ENCODE peak calls at places on chromosome 17, in seven cellular contexts. N, A, E, X, K, R and C are unnamed samples. For H3K27me3, the result is how much of the 10 kb centered on the place peaks cover.

GRCh38 chr17:42720996-42721583 is 23.8 kb downstream of the EZH1 start:
- DNase-seq in K (no peak), A (peak), E (peak), R (peak), X (no peak), N (no peak), C (peak)

GRCh38 chr17:32492648-32493289 is 6.0 kb downstream of the CDK5R1 start:
- DNase-seq in A (no peak), E (no peak), X (no peak), N (no peak), R (no peak), K (no peak), C (no peak)

GRCh38 chr17:41486809-41487530 is 2.7 kb downstream of the KRT36 start:
- DNase-seq in X (peak), N (peak), R (no peak), A (peak), K (no peak), E (peak), C (no peak)

GRCh38 chr17:51948128-51948527 is 210.4 kb downstream of the CA10 start:
- DNase-seq in N (no peak), R (no peak), A (no peak), X (no peak), E (no peak), K (no peak), C (peak)

GRCh38 chr17:28865946-28866752 is 11.3 kb downstream of the ERAL1 start:
- DNase-seq in K (no peak), R (no peak), A (no peak), E (no peak), X (no peak), N (no peak), C (peak)

GRCh38 chr17:79519601-79520000 is 91.2 kb downstream of the RBFOX3 start:
- DNase-seq in E (no peak), X (no peak), K (no peak), R (no peak), N (no peak), A (no peak), C (no peak)

GRCh38 chr17:51869387-51869786 is 289.1 kb downstream of the CA10 start:
- DNase-seq in N (no peak), E (no peak), A (no peak), R (no peak), X (no peak), K (no peak), C (peak)

GRCh38 chr17:76927577-76927976 is 59.4 kb downstream of the MGAT5B start:
- DNase-seq in R (no peak), K (no peak), E (no peak), A (no peak), N (no peak), X (no peak), C (no peak)

GRCh38 chr17:50170662-50171370 is 5.0 kb downstream of the SGCA start:
- DNase-seq in A (no peak), X (no peak), N (no peak), R (no peak), E (no peak), K (peak), C (peak)

GRCh38 chr17:49439673-49440571 is 25.2 kb upstream of the PHB1 start:
- DNase-seq in R (no peak), A (no peak), K (no peak), X (no peak), E (no peak), N (no peak), C (no peak)

DNA sequence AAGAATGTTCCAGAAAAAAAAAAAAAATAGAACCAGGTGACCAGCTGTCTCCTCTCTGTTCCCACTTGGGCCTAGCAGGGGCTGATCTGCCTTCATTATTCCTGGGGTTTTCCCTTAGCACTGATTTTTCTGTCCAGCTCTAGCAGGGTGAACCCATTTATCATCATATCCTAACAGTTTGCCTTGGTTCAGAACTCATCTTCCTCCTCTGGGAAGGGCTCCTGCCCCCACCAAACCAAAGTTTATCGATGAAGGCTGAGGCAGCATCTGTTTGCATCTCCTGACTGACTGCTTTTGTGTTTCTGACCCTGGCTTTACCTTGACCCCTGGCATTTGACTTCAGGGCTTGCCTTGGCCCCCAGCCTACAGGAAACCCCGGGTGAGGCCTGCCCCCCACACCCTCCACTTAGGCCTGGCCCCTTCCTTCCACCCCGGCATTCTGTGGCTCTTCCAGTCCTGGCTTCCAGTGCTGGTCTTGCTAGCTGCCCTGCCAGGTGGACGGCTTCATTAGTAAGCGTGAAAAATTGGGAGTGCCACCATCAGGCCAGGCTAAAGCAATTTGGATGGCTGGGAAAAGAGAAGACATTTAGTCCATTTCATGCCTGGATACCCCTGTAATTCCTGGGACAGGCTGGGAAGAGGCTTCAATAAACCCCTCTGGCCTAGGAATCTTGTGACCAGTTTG is 164.9 kb downstream of the CCDC182 start:
- DNase-seq in A (no peak), N (no peak), K (no peak), E (no peak), R (no peak), X (no peak), C (no peak)
- TF ChIP-seq CTCF in A (no peak), N (no peak), K (no peak), E (no peak), R (no peak), X (no peak), C (no peak)

GRCh38 chr17:16995930-16996329 is 24.0 kb upstream of the TNFRSF13B start:
- DNase-seq in R (no peak), A (no peak), X (no peak), N (no peak), K (no peak), E (no peak), C (no peak)
- H3K27me3 ChIP-seq in R (under half), A (under half), X (under half), N (under half), K (under half), E (under half), C (under half)

GRCh38 chr17:70810609-70811008 is 641.3 kb downstream of the KCNJ2 start:
- DNase-seq in E (no peak), N (no peak), A (no peak), R (no peak), K (no peak), X (no peak), C (no peak)

GRCh38 chr17:70804161-70804560 is 634.8 kb downstream of the KCNJ2 start:
- DNase-seq in X (no peak), K (no peak), R (no peak), A (no peak), N (no peak), E (no peak), C (peak)

DNA sequence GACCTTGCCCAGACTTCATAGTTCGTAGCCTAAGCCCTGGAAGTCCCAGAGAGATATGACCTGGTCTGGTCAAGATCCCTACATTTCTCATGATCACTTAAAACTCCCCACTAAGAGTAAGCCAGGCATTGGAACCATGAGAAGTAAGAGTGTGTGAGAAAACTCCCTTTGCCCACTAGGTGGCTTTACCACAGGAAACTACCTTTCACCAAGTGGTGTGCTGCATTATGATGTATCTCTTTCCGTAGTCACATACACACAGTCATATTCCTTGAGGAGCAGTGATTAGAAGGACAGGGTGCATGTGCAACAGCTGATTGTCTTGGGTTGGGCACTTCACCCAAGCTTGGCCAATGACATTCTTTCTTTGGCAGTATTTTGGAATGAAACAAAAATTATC is 639.3 kb downstream of the KCNJ2 start:
- DNase-seq in E (no peak), R (no peak), X (no peak), K (no peak), A (no peak), N (no peak), C (peak)
- TF ChIP-seq CTCF in E (peak), R (no peak), X (no peak), K (no peak), A (no peak), N (no peak), C (peak)

DNA sequence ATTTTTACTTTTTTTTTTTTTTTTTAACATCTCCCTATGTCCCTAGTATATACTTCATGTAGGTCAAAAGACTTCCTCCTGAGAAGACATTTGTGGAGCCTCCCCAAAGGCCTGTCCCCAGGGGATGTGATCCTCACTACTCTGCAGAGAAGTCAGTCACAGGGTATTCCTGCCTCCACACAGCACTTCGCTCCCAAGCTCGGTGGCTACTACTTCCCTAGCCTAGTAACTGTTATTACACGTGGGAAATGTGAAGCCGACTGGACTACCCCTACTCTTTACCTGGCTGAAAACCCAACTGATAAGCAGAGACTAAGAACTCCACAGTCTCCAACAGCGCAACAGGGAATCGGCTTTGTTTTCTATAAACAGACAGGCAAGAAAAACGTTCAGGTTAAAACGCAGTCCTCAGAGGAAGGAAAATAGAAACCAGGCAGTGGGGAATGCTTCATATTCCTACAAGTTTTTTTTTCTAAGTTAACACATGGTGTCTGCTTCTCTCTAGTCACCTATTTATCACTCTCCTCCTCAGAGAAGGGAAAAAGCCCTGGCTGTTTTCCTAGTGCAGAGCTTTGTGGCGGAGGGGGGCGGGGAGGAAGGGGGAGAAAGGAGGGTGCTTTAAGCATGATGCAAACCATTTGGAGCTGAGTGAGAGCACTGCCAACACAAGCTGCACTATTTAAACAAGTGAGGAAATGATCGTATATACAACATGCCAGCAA is 117.0 kb downstream of the HIC1 start:
- DNase-seq in R (peak), X (peak), K (peak), E (no peak), A (peak), N (no peak), C (peak)
- H3K27me3 ChIP-seq in R (under half), X (under half), K (under half), E (under half), A (under half), N (under half), C (under half)